ENCODE peak calls at places on chromosome 3, in six cellular contexts. A is IMR-90; D is psoas muscle; O is fibroblast of lung; L is CD4-positive, CD25-positive, alpha-beta regulatory T cell; H is HepG2. Q is an unnamed sample. For H3K4me1, the result is how much of the 10 kb centered on the place peaks cover.

GRCh38 chr3:183349421-183350157 is 78.8 kb downstream of the MCF2L2 start:
- DNase-seq in A (no peak), D (no peak), O (no peak), L (peak), H (no peak), Q (peak)

GRCh38 chr3:177778633-177779032 is 581.4 kb upstream of the TBL1XR1 start:
- DNase-seq in A (no peak), D (no peak), O (no peak), L (peak), H (no peak), Q (no peak)

GRCh38 chr3:130849111-130849552 is 44.8 kb upstream of the ATP2C1 start:
- DNase-seq in A (no peak), D (peak), O (no peak), L (peak), H (no peak), Q (no peak)

GRCh38 chr3:5479229-5479799 is 291.8 kb downstream of the EDEM1 start:
- DNase-seq in A (no peak), D (no peak), O (no peak), L (no peak), H (no peak), Q (no peak)

GRCh38 chr3:183385698-183386590 is 42.5 kb downstream of the MCF2L2 start:
- DNase-seq in A (peak), D (no peak), O (peak), L (peak), H (peak), Q (peak)

GRCh38 chr3:27633224-27633545 is 88.9 kb downstream of the EOMES start:
- DNase-seq in A (peak), D (no peak), O (peak), L (no peak), H (peak), Q (no peak)

GRCh38 chr3:139455855-139456254 is 20.5 kb downstream of the RBP2 start:
- DNase-seq in A (no peak), D (no peak), O (peak), L (no peak), H (no peak), Q (no peak)

GRCh38 chr3:129558772-129559564 is 16.0 kb downstream of the H1-8 start:
- DNase-seq in A (peak), D (peak), O (peak), L (no peak), H (peak), Q (no peak)

GRCh38 chr3:134313839-134314587 is 60.2 kb downstream of the AMOTL2 start:
- DNase-seq in A (no peak), D (no peak), O (no peak), L (no peak), H (peak), Q (no peak)

GRCh38 chr3:127442551-127442950 is 148.0 kb downstream of the TPRA1 start:
- DNase-seq in A (no peak), D (no peak), O (no peak), L (no peak), H (no peak), Q (no peak)

GRCh38 chr3:38519000-38519399 is 22.9 kb downstream of the EXOG start:
- DNase-seq in A (peak), D (no peak), O (peak), L (no peak), H (no peak), Q (no peak)

GRCh38 chr3:102092617-102093466 is 243.5 kb downstream of the NFKBIZ start:
- DNase-seq in A (peak), D (no peak), O (no peak), L (peak), H (no peak), Q (no peak)

GRCh38 chr3:184186184-184186901 is at the start of gene ABCF3:
- DNase-seq in A (peak), D (peak), O (peak), L (no peak), H (no peak), Q (no peak)

GRCh38 chr3:98325055-98325454 is 28.6 kb upstream of the OR5K4 start:
- DNase-seq in A (no peak), D (peak), O (no peak), L (no peak), H (no peak), Q (no peak)

GRCh38 chr3:175726228-175726627 is 867.1 kb downstream of the NAALADL2 start:
- DNase-seq in A (no peak), D (no peak), O (no peak), L (no peak), H (no peak), Q (no peak)

GRCh38 chr3:196650740-196651311 is 11.3 kb downstream of the NRROS start:
- DNase-seq in A (peak), D (no peak), O (peak), L (no peak), H (peak), Q (no peak)

GRCh38 chr3:53219897-53220483 is 35.8 kb downstream of the TKT start:
- DNase-seq in A (peak), D (peak), O (peak), L (peak), H (peak), Q (peak)

GRCh38 chr3:40779039-40779438 is 254.3 kb downstream of the ZNF621 start:
- DNase-seq in A (no peak), D (no peak), O (no peak), L (no peak), H (no peak), Q (no peak)

GRCh38 chr3:170813261-170813660 is 56.7 kb downstream of the RPL22L1 start:
- DNase-seq in A (no peak), D (no peak), O (no peak), L (no peak), H (no peak), Q (no peak)

GRCh38 chr3:177306252-177306651 is 109.0 kb upstream of the TBL1XR1 start:
- DNase-seq in A (peak), D (no peak), O (peak), L (no peak), H (no peak), Q (no peak)

GRCh38 chr3:155946178-155946577 is 75.7 kb downstream of the GMPS start:
- DNase-seq in A (peak), D (no peak), O (peak), L (no peak), H (peak), Q (no peak)

GRCh38 chr3:146594843-146595482 is 10.2 kb downstream of the PLSCR5 start:
- DNase-seq in A (peak), D (no peak), O (peak), L (peak), H (peak), Q (peak)

GRCh38 chr3:73324203-73325155 is 263.0 kb downstream of the EBLN2 start:
- DNase-seq in A (no peak), D (no peak), O (peak), L (no peak), H (no peak), Q (no peak)

GRCh38 chr3:72597756-72598195 is 250.5 kb downstream of the SHQ1 start:
- DNase-seq in A (peak), D (no peak), O (peak), L (no peak), H (no peak), Q (no peak)

GRCh38 chr3:63960048-63960711 is 48.0 kb upstream of the SCAANT1 start:
- DNase-seq in A (peak), D (peak), O (peak), L (no peak), H (no peak), Q (no peak)

GRCh38 chr3:108103040-108103751 is 12.4 kb upstream of the CD47 start:
- DNase-seq in A (no peak), D (no peak), O (no peak), L (no peak), H (peak), Q (no peak)

GRCh38 chr3:61841111-61841845 is 279.9 kb downstream of the PTPRG start:
- DNase-seq in A (peak), D (no peak), O (peak), L (no peak), H (no peak), Q (no peak)

GRCh38 chr3:20576228-20576627 is 390.2 kb upstream of the SGO1 start:
- DNase-seq in A (peak), D (no peak), O (no peak), L (no peak), H (no peak), Q (no peak)

GRCh38 chr3:19811689-19812088 is 122.3 kb downstream of the EFHB start:
- DNase-seq in A (no peak), D (no peak), O (no peak), L (no peak), H (no peak), Q (no peak)

GRCh38 chr3:117756580-117756979 is 1047.0 kb downstream of the TUSC7 start:
- DNase-seq in A (peak), D (no peak), O (no peak), L (no peak), H (no peak), Q (no peak)

GRCh38 chr3:25604107-25604805 is 60.5 kb downstream of the TOP2B start:
- DNase-seq in A (peak), D (no peak), O (peak), L (no peak), H (no peak), Q (no peak)

GRCh38 chr3:10116138-10116460 is 624 bp downstream of the BRK1 start:
- DNase-seq in A (peak), D (no peak), O (no peak), L (no peak), H (peak), Q (no peak)

DNA sequence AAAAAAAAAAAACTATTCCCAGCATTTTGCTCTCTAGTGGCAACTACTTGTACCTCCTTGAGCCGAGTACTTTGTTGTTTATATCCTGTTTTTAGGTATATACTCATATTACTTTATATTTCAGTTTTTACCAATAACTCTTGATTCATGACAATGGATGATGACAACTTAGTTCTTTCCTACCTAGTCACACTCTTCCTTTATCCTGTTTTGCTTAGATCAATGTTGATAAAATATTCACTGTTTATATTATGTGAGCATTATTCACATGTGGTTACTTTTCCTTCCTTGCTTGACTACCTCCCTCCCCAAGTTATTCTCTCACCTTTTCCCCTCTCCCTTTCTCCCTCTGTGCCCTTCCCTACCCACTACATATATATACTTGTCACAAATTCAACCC is 53.7 kb downstream of the NKIRAS1 start:
- DNase-seq in A (peak), D (no peak), O (no peak), L (no peak), H (no peak), Q (no peak)
- H3K4me1 ChIP-seq in A (under half), D (half or more), O (under half), L (under half), H (under half), Q (under half)

GRCh38 chr3:122097141-122097540 is 42.0 kb downstream of the CD86 start:
- DNase-seq in A (no peak), D (no peak), O (no peak), L (no peak), H (no peak), Q (no peak)
- H3K4me1 ChIP-seq in A (under half), D (under half), O (under half), L (under half), H (under half), Q (under half)

GRCh38 chr3:132326251-132326650 is 9.0 kb downstream of the ACP3 start:
- DNase-seq in A (no peak), D (no peak), O (no peak), L (no peak), H (no peak), Q (no peak)
- H3K4me1 ChIP-seq in A (under half), D (under half), O (under half), L (under half), H (under half), Q (under half)

DNA sequence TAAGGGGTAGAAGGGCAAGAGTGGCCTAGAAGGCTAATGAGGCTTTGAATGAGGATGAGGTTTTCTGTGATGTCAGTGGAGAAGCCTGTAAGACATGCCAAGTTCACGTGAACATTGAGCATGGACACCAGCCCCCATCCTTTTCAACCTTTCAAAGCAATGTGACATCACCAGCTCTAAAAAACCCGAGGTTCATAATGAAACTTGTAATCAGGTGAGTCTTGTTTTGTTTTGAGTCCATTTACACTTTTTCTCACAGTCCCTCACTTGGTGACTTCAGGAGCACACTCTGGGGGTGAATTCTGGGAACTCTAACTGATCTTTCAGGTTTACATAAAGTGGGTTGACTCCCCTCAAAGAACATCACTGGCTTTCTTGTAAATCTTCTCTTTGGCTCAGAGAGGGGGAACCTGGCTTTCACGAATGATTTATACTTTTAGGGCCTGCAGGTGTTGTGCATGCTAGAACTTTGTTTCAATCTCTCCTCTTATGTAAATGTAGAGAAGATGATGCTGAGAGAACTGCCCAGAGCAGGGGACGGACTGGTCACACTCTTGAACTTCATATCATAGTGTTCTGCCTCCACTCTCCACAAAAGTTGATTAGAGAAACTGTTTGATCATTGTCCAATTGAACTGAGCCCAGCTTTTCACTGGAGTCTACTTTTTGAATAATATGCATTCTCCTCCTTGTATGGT is 224.7 kb upstream of the SATB1 start:
- DNase-seq in A (no peak), D (no peak), O (no peak), L (peak), H (no peak), Q (peak)
- H3K4me1 ChIP-seq in A (under half), D (under half), O (under half), L (under half), H (under half), Q (under half)

DNA sequence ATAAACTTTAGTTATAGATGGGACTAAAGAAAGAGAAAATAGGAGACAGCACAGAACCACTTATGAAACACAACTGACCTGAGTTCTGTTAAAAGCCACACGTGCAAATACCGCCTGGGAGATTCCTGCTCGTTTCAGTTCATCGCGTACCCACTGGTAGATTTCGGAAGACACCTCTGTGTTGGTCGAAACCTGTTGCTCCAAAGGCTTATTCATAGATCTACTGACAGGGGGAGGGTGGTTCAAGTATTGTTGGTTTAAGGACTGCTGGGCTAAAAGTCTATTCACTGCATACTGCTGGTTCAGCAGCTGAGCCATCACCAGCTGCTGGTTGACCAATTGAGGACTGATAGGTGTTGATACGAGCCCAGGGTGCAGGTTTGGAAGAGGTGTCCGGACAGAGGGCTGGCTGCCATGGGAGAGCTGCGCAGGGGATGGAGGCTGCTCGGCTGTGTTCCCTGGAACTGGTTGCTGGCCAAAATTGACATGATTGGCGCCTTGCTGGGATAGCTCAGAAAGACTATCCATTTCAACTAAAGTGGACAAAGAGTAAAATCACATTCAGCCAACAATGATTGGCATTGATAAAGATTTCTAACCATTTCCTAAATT is 30.6 kb downstream of the SATB1 start:
- DNase-seq in A (no peak), D (no peak), O (no peak), L (no peak), H (no peak), Q (no peak)
- H3K4me1 ChIP-seq in A (under half), D (under half), O (under half), L (under half), H (under half), Q (under half)